ENCODE peak calls at places on chromosome 22, in ten cellular contexts. U, Y, W, O, C, N, E, M, B and P are unnamed samples. For H3K36me3, the result is how much of the 10 kb centered on the place peaks cover.

GRCh38 chr22:22005945-22006595 is 23.5 kb upstream of the TOP3B start:
- DNase-seq in U (no peak), Y (no peak), W (no peak), O (no peak), C (no peak), N (no peak), E (no peak), M (no peak), B (no peak), P (no peak)

GRCh38 chr22:28250036-28250695 is 331.1 kb upstream of the PITPNB start:
- DNase-seq in U (no peak), Y (no peak), W (no peak), O (no peak), C (no peak), N (no peak), E (no peak), M (no peak), B (no peak), P (no peak)

GRCh38 chr22:47547881-47548630 is 785.6 kb downstream of the TBC1D22A start:
- DNase-seq in U (no peak), Y (no peak), W (no peak), O (no peak), C (no peak), N (no peak), E (no peak), M (no peak), B (no peak), P (no peak)

GRCh38 chr22:22787805-22788459 is 99.7 kb upstream of the IGLL5 start:
- DNase-seq in U (no peak), Y (peak), W (peak), O (no peak), C (no peak), N (no peak), E (peak), M (peak), B (no peak), P (no peak)

GRCh38 chr22:44364750-44365118 is 52.0 kb upstream of the SHISAL1 start:
- DNase-seq in U (peak), Y (no peak), W (no peak), O (peak), C (no peak), N (peak), E (no peak), M (peak), B (no peak), P (no peak)

GRCh38 chr22:27795053-27795452 is 6.5 kb downstream of the MN1 start:
- DNase-seq in U (no peak), Y (no peak), W (peak), O (no peak), C (no peak), N (no peak), E (no peak), M (no peak), B (no peak), P (no peak)

GRCh38 chr22:46619830-46620501 is at the start of gene GRAMD4:
- DNase-seq in U (peak), Y (no peak), W (peak), O (no peak), C (no peak), N (peak), E (no peak), M (no peak), B (no peak), P (no peak)

GRCh38 chr22:26892401-26893033 is 235.1 kb downstream of the MIAT start:
- DNase-seq in U (no peak), Y (peak), W (no peak), O (no peak), C (no peak), N (peak), E (no peak), M (peak), B (no peak), P (no peak)

GRCh38 chr22:32310777-32311176 is 46.9 kb upstream of the RFPL3 start:
- DNase-seq in U (no peak), Y (no peak), W (no peak), O (no peak), C (no peak), N (no peak), E (no peak), M (no peak), B (no peak), P (no peak)

GRCh38 chr22:18082467-18082866 is 4.7 kb downstream of the PEX26 start:
- DNase-seq in U (no peak), Y (no peak), W (no peak), O (no peak), C (no peak), N (no peak), E (no peak), M (no peak), B (no peak), P (no peak)

GRCh38 chr22:31969789-31970489 is 25.6 kb downstream of the YWHAH start:
- DNase-seq in U (peak), Y (peak), W (peak), O (peak), C (peak), N (peak), E (peak), M (peak), B (peak), P (no peak)

GRCh38 chr22:41568811-41569210 is 8.0 kb downstream of the CSDC2 start:
- DNase-seq in U (no peak), Y (peak), W (no peak), O (no peak), C (no peak), N (no peak), E (no peak), M (no peak), B (no peak), P (no peak)

GRCh38 chr22:46373166-46373565 is 37.7 kb downstream of the TRMU start:
- DNase-seq in U (peak), Y (peak), W (no peak), O (no peak), C (no peak), N (no peak), E (no peak), M (no peak), B (no peak), P (no peak)

GRCh38 chr22:22403771-22404170 is 104.8 kb downstream of the ZNF280B start:
- DNase-seq in U (no peak), Y (no peak), W (no peak), O (no peak), C (no peak), N (no peak), E (no peak), M (peak), B (no peak), P (no peak)

GRCh38 chr22:20956258-20957117 is 10.6 kb upstream of the AIFM3 start:
- DNase-seq in U (no peak), Y (peak), W (peak), O (no peak), C (no peak), N (no peak), E (peak), M (peak), B (peak), P (no peak)

GRCh38 chr22:24157783-24158170 is 23.5 kb upstream of the SUSD2 start:
- DNase-seq in U (no peak), Y (no peak), W (no peak), O (no peak), C (no peak), N (no peak), E (no peak), M (no peak), B (no peak), P (no peak)

GRCh38 chr22:44182591-44183588 is 2.2 kb downstream of the PARVG start:
- DNase-seq in U (peak), Y (no peak), W (no peak), O (no peak), C (peak), N (peak), E (no peak), M (no peak), B (no peak), P (no peak)

GRCh38 chr22:39617761-39618757 is 47.5 kb downstream of the CACNA1I start:
- DNase-seq in U (peak), Y (no peak), W (no peak), O (no peak), C (no peak), N (no peak), E (no peak), M (no peak), B (no peak), P (no peak)

GRCh38 chr22:49157529-49158339 is 669.9 kb downstream of the BRD1 start:
- DNase-seq in U (no peak), Y (no peak), W (no peak), O (no peak), C (no peak), N (no peak), E (no peak), M (no peak), B (no peak), P (no peak)

GRCh38 chr22:44338183-44338812 is 25.5 kb upstream of the SHISAL1 start:
- DNase-seq in U (no peak), Y (no peak), W (no peak), O (no peak), C (no peak), N (peak), E (no peak), M (no peak), B (peak), P (no peak)

GRCh38 chr22:36056980-36057379 is 28.4 kb upstream of the RBFOX2 start:
- DNase-seq in U (no peak), Y (no peak), W (no peak), O (no peak), C (no peak), N (no peak), E (peak), M (no peak), B (peak), P (no peak)

GRCh38 chr22:27804683-27805297 is 3.2 kb upstream of the MN1 start:
- DNase-seq in U (no peak), Y (peak), W (peak), O (peak), C (peak), N (peak), E (peak), M (peak), B (peak), P (no peak)

GRCh38 chr22:37634505-37635002 is 4.9 kb upstream of the SH3BP1 start:
- DNase-seq in U (no peak), Y (no peak), W (no peak), O (no peak), C (peak), N (no peak), E (no peak), M (no peak), B (no peak), P (no peak)
- TF ChIP-seq CTCF in U (no peak), Y (no peak), W (no peak), O (peak), C (peak), N (no peak), E (no peak), M (no peak), B (peak), P (peak)

GRCh38 chr22:50208939-50209892 is 8.4 kb downstream of the SELENOO start:
- DNase-seq in U (peak), Y (peak), W (no peak), O (peak), C (no peak), N (no peak), E (no peak), M (no peak), B (no peak), P (no peak)

GRCh38 chr22:50208430-50208938 is 7.7 kb downstream of the SELENOO start:
- DNase-seq in U (peak), Y (peak), W (no peak), O (no peak), C (no peak), N (no peak), E (no peak), M (no peak), B (no peak), P (no peak)

GRCh38 chr22:50206599-50206998 is 5.8 kb downstream of the SELENOO start:
- DNase-seq in U (peak), Y (peak), W (peak), O (no peak), C (no peak), N (peak), E (peak), M (peak), B (no peak), P (no peak)

GRCh38 chr22:50205781-50206569 is 5.2 kb downstream of the SELENOO start:
- DNase-seq in U (peak), Y (peak), W (no peak), O (no peak), C (no peak), N (no peak), E (no peak), M (no peak), B (no peak), P (no peak)

DNA sequence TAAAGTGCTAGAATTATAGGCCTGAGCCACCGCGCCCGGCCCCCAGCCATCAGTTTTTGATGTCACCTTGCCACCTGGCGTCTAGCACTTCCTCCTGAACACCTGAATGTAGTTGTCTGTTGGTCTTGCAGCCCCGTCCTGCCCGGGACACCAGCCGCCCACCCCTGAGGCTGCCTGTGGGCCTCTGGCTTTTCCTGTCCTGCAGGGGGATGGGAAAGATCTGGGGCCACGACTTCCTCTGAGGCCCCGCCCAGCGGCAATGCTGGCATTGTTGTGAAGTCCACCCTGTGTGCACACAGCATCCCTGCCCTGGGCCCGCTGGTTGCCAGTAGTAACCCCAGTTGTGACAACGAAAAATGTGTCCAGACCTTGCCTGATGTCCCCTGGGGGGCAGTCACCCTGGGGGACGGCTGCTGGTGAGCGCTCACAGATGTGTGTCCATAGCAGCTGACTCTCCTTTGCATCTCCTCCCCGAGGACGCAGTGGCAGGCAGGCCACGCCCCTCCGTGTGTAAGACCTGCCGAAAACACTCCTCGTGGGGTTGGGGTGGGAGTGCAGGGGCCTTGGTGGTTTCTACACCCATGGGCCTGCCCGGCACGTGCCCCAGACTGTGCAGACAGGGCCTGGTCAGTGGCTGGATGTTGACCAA is 6.7 kb downstream of the SELENOO start:
- DNase-seq in U (peak), Y (no peak), W (no peak), O (peak), C (no peak), N (no peak), E (no peak), M (no peak), B (no peak), P (no peak)
- H3K36me3 ChIP-seq in U (under half), Y (under half), W (under half), O (under half), C (under half), N (under half), E (under half), M (half or more), B (under half), P (under half)

GRCh38 chr22:33735978-33736377 is 184.3 kb downstream of the LARGE1 start:
- DNase-seq in U (no peak), Y (no peak), W (no peak), O (no peak), C (no peak), N (no peak), E (no peak), M (no peak), B (peak), P (no peak)
- H3K4me3 ChIP-seq in U (no peak), Y (no peak), W (no peak), O (no peak), C (no peak), N (no peak), E (no peak), M (peak), B (no peak), P (no peak)

GRCh38 chr22:19876314-19876940 is 21.8 kb upstream of the GNB1L start:
- DNase-seq in U (peak), Y (peak), W (no peak), O (peak), C (peak), N (peak), E (no peak), M (peak), B (no peak), P (no peak)
- TF ChIP-seq CTCF in U (no peak), Y (no peak), W (no peak), O (no peak), C (no peak), N (no peak), E (no peak), M (no peak), B (no peak), P (no peak)

DNA sequence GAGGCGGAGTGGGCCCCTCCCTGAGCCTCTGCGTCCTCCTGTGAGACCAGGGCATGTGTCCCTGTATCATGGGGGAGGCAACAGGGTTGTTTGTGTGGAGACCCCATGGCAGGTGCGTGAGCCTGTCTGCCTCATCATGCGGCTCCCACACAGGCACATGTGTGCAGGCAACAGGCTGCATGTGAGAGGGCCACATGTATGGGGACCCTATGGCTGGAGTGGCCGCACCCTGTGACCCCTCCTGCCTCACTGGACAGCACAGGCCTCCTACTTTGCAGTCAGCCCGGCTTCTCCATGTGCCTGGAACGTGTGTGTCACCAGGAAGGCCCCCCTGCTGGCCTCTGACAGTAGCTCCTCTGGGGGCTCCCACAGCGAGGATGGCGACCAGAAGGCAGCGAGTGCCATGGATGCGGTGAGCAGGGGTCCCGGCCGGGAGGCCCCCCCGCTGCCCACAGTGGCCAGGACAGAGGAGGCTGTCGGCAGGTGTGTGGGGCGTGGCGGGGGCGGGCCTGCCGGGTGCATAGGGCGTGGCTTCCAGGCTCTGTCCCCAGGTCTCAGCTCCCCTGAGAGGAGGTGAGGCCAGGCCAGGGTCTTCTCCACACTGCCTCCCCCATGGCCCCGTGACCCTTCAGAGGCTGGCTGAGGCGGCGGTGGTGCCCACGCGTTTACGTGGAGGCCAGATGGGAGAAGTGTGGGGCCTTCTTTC is 34.1 kb downstream of the SBF1 start:
- DNase-seq in U (peak), Y (peak), W (no peak), O (no peak), C (peak), N (no peak), E (no peak), M (no peak), B (no peak), P (no peak)
- H3K36me3 ChIP-seq in U (under half), Y (under half), W (under half), O (under half), C (under half), N (under half), E (under half), M (under half), B (under half), P (under half)